ENCODE peak calls at places on chromosomes 12 and 14, in four cellular contexts. D, X, T and J are unnamed samples.

GRCh38 chr12:3167636-3168035 is 90.5 kb downstream of the TSPAN9 start:
- DNase-seq in D (no peak), X (peak; percentile 41), T (no peak), J (no peak)

GRCh38 chr12:107079172-107080011 is 14.0 kb downstream of the CRY1 start:
- DNase-seq in D (no peak), X (no peak), T (no peak), J (no peak)

GRCh38 chr14:74492413-74493342 is at the start of gene NPC2:
- DNase-seq in D (no peak), X (no peak), T (no peak), J (no peak)

GRCh38 chr12:12439636-12440035 is 82.8 kb downstream of the BORCS5 start:
- DNase-seq in D (no peak), X (no peak), T (no peak), J (peak; percentile 90)

GRCh38 chr12:65779091-65779642 is 45.1 kb upstream of the HMGA2 start:
- DNase-seq in D (peak; percentile 27), X (no peak), T (no peak), J (peak; percentile 41)

GRCh38 chr12:94174576-94174975 is 26.2 kb downstream of the PLXNC1 start:
- DNase-seq in D (no peak), X (no peak), T (no peak), J (no peak)

GRCh38 chr12:113314121-113314529 is 20.8 kb downstream of the SLC8B1 start:
- DNase-seq in D (no peak), X (no peak), T (no peak), J (no peak)

GRCh38 chr14:54366726-54367707 is 29.8 kb upstream of the CDKN3 start:
- DNase-seq in D (peak; percentile 72), X (no peak), T (peak; percentile 23), J (peak; percentile 38)

GRCh38 chr12:31440586-31440985 is 114.6 kb upstream of the SINHCAF start:
- DNase-seq in D (no peak), X (no peak), T (no peak), J (no peak)

GRCh38 chr12:39440101-39440500 is 2.8 kb downstream of the KIF21A start:
- DNase-seq in D (no peak), X (no peak), T (no peak), J (no peak)

GRCh38 chr12:9605490-9605889 is 2.2 kb downstream of the KLRB1 start:
- DNase-seq in D (no peak), X (no peak), T (no peak), J (no peak)

GRCh38 chr14:79101388-79101787 is 931.2 kb downstream of the NRXN3 start:
- DNase-seq in D (no peak), X (no peak), T (no peak), J (no peak)

GRCh38 chr12:46450279-46450748 is 77.7 kb upstream of the SLC38A2 start:
- DNase-seq in D (no peak), X (peak; percentile 86), T (peak; percentile 56), J (no peak)

GRCh38 chr12:43113153-43113552 is 438.9 kb downstream of the ADAMTS20 start:
- DNase-seq in D (no peak), X (no peak), T (no peak), J (no peak)

GRCh38 chr12:109111775-109112491 is 4.5 kb upstream of the ACACB start:
- DNase-seq in D (peak; percentile 63), X (peak; percentile 80), T (peak; percentile 79), J (peak; percentile 50)

GRCh38 chr12:123150804-123151678 is at the start of gene PITPNM2:
- DNase-seq in D (peak; percentile 94), X (peak; percentile 81), T (peak; percentile 81), J (peak; percentile 58)

GRCh38 chr12:69837191-69838085 is 12.4 kb downstream of the MYRFL start:
- DNase-seq in D (peak; percentile 43), X (no peak), T (no peak), J (no peak)

GRCh38 chr14:32625211-32625610 is 296.1 kb downstream of the AKAP6 start:
- DNase-seq in D (no peak), X (no peak), T (no peak), J (no peak)

GRCh38 chr12:46389130-46389616 is 16.6 kb upstream of the SLC38A2 start:
- DNase-seq in D (no peak), X (no peak), T (no peak), J (no peak)

GRCh38 chr14:106286697-106287290 is 760.4 kb downstream of the TMEM121 start:
- DNase-seq in D (no peak), X (no peak), T (no peak), J (no peak)

GRCh38 chr14:32252030-32252670 is 49.1 kb upstream of the RNU6-8 start:
- DNase-seq in D (peak; percentile 79), X (no peak), T (no peak), J (peak; percentile 61)

GRCh38 chr14:60266021-60266937 is 17.3 kb downstream of the PPM1A start:
- DNase-seq in D (peak; percentile 18), X (no peak), T (no peak), J (peak; percentile 45)

GRCh38 chr12:118358607-118359540 is 13.8 kb downstream of the TAOK3 start:
- DNase-seq in D (no peak), X (no peak), T (no peak), J (no peak)

GRCh38 chr12:109738878-109739665 is 25.4 kb downstream of the FAM222A start:
- DNase-seq in D (no peak), X (peak; percentile 41), T (peak; percentile 12), J (no peak)

GRCh38 chr14:20400589-20400964 is 12.7 kb downstream of the TEP1 start:
- DNase-seq in D (no peak), X (no peak), T (no peak), J (peak; percentile 3)

GRCh38 chr12:43544703-43545102 is 7.3 kb downstream of the ADAMTS20 start:
- DNase-seq in D (peak; percentile 2), X (no peak), T (no peak), J (no peak)

GRCh38 chr14:71309756-71310155 is 402.5 kb downstream of the PCNX1 start:
- DNase-seq in D (no peak), X (no peak), T (no peak), J (no peak)

GRCh38 chr12:91210144-91210543 is 27.5 kb upstream of the DCN start:
- DNase-seq in D (no peak), X (no peak), T (no peak), J (no peak)

GRCh38 chr12:62210422-62210821 is 49.8 kb upstream of the USP15 start:
- DNase-seq in D (peak; percentile 45), X (peak; percentile 52), T (no peak), J (peak; percentile 27)

GRCh38 chr14:69069020-69069421 is 83.9 kb downstream of the DCAF5 start:
- DNase-seq in D (no peak), X (no peak), T (no peak), J (no peak)

GRCh38 chr12:4111010-4111409 is 162.6 kb upstream of the CCND2 start:
- DNase-seq in D (no peak), X (no peak), T (no peak), J (no peak)

GRCh38 chr12:117582135-117582784 is 220.8 kb upstream of the NOS1 start:
- DNase-seq in D (no peak), X (no peak), T (no peak), J (no peak)

GRCh38 chr12:64147860-64148259 is 74.2 kb downstream of the KICS2 start:
- DNase-seq in D (no peak), X (no peak), T (no peak), J (no peak)

GRCh38 chr14:100915582-100915981 is 12.1 kb upstream of the RTL1 start:
- DNase-seq in D (no peak), X (no peak), T (no peak), J (no peak)

GRCh38 chr12:104938371-104938770 is 19.7 kb downstream of the SLC41A2 start:
- DNase-seq in D (no peak), X (no peak), T (no peak), J (no peak)

GRCh38 chr14:82667006-82667405 is 1133.4 kb upstream of the SEL1L start:
- DNase-seq in D (no peak), X (no peak), T (no peak), J (no peak)

GRCh38 chr12:92911339-92911738 is 17.8 kb downstream of the EEA1 start:
- DNase-seq in D (no peak), X (no peak), T (no peak), J (no peak)

GRCh38 chr12:92905258-92905810 is 23.8 kb downstream of the EEA1 start:
- DNase-seq in D (no peak), X (no peak), T (no peak), J (no peak)

GRCh38 chr12:92908108-92908507 is 21.0 kb downstream of the EEA1 start:
- DNase-seq in D (no peak), X (no peak), T (no peak), J (no peak)

DNA sequence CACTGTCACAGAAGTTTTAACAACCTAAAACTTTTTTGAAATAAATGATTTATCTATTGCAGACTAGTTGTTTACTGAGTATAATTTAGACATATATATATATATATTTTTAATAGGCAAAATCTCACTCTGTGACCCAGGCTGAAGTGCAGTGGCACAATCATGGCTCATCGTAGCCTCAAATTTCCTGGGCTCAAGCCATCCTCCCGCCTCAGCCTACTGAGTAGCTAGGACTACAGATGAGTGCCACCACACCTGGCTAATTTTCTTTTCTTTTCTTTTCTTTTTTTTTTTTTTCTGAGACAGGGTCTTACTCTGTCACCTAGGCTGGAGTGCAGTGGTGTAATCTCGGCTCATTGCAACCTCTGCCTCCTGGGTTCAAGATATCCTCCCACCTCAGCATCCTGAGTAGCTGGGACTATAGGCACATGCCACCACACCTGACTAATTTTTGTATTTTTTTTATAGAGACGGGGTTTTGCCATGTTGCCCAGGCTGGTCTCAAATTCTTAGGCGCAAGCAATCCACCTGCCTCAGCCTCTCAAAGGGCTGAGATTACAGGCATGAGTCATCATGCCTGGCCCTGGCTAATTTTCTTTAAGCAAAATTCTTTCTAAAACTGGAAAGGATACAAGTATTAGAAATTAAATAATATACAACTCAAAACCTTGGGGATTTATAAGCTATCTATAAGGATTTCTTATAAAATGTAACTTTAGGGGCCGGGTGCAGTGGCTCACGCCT is 23.1 kb downstream of the EEA1 start:
- DNase-seq in D (no peak), X (no peak), T (no peak), J (no peak)
- H3K27ac ChIP-seq in D (no peak overlapping the region), X (peak overlapping the region; percentile 43), T (no peak overlapping the region), J (peak overlapping the region; percentile 45)

GRCh38 chr12:102026728-102027127 is 35.1 kb downstream of the WASHC3 start:
- DNase-seq in D (peak; percentile 11), X (no peak), T (no peak), J (no peak)
- TF ChIP-seq CTCF in D (peak; percentile 35), X (no peak), T (no peak), J (no peak)

DNA sequence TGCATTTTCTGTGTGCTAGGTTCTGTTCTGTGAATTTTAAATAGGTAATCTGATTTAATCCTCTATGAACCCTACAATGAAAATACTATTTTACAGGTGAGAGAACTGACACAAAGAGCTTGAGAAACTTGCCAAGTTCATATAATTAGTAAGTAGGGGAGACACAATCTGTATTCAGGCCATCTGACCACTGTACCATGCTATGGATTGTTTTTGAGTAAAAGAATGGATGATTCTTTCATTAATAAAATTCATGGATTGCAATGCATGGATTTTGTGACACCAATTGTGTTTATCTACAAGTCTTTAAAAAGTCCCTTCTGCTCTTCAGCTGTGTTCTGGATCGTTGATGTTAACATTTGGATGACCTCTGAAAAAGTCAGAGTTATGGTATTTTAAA is 15.5 kb upstream of the DYRK2 start:
- DNase-seq in D (no peak), X (no peak), T (no peak), J (no peak)
- H3K27ac ChIP-seq in D (no peak overlapping the region), X (no peak overlapping the region), T (no peak overlapping the region), J (no peak overlapping the region)

GRCh38 chr12:83954071-83954789 is 958.4 kb downstream of the SLC6A15 start:
- DNase-seq in D (peak; percentile 2), X (no peak), T (no peak), J (no peak)

GRCh38 chr12:83960767-83961166 is 951.8 kb downstream of the SLC6A15 start:
- DNase-seq in D (no peak), X (no peak), T (no peak), J (no peak)

GRCh38 chr12:83958997-83959396 is 953.6 kb downstream of the SLC6A15 start:
- DNase-seq in D (no peak), X (no peak), T (no peak), J (no peak)

GRCh38 chr12:83954939-83955601 is 957.5 kb downstream of the SLC6A15 start:
- DNase-seq in D (peak; percentile 39), X (no peak), T (no peak), J (no peak)
- TF ChIP-seq CTCF in D (peak; percentile 50), X (no peak), T (no peak), J (no peak)